ENCODE peak calls at places on chromosomes 13 and 19, in eight cellular contexts. G is left lung, H is heart left ventricle, A is endodermal cell, U is A549, Q is heart right ventricle, S is upper lobe of right lung, O is IMR-90. E is an unnamed sample.

GRCh38 chr19:56603829-56604228 is 8.7 kb downstream of the ZNF71 start:
- DNase-seq in G (no peak), H (no peak), A (no peak), U (no peak), Q (no peak), S (no peak), O (peak; percentile 24), E (no peak)

GRCh38 chr19:51439021-51439465 is 19.2 kb downstream of the SIGLEC8 start:
- DNase-seq in G (no peak), H (no peak), A (peak; percentile 54), U (no peak), Q (no peak), S (peak; percentile 35), O (no peak), E (no peak)

GRCh38 chr19:42392165-42392564 is 2.1 kb upstream of the CNFN start:
- DNase-seq in G (no peak), H (no peak), A (no peak), U (no peak), Q (no peak), S (no peak), O (no peak), E (no peak)

GRCh38 chr13:44273991-44274810 is 99.4 kb upstream of the SERP2 start:
- DNase-seq in G (no peak), H (peak; percentile 28), A (no peak), U (no peak), Q (no peak), S (no peak), O (peak; percentile 77), E (no peak)

GRCh38 chr19:31470229-31470939 is 121.1 kb upstream of the TSHZ3 start:
- DNase-seq in G (no peak), H (no peak), A (no peak), U (no peak), Q (no peak), S (no peak), O (no peak), E (no peak)

GRCh38 chr19:9046694-9047093 is 36.5 kb upstream of the MUC16 start:
- DNase-seq in G (no peak), H (no peak), A (no peak), U (no peak), Q (no peak), S (no peak), O (no peak), E (no peak)

GRCh38 chr13:114121496-114122466 is 10.6 kb downstream of the RASA3 start:
- DNase-seq in G (no peak), H (no peak), A (no peak), U (no peak), Q (no peak), S (no peak), O (no peak), E (no peak)

GRCh38 chr19:18730885-18731513 is 47.5 kb downstream of the CRTC1 start:
- DNase-seq in G (no peak), H (no peak), A (peak; percentile 51), U (no peak), Q (no peak), S (no peak), O (no peak), E (no peak)

GRCh38 chr13:41610426-41610825 is 153.1 kb downstream of the RGCC start:
- DNase-seq in G (peak; percentile 70), H (peak; percentile 44), A (no peak), U (no peak), Q (peak; percentile 45), S (peak; percentile 83), O (peak; percentile 97), E (no peak)

GRCh38 chr13:98657506-98658085 is 80.7 kb upstream of the STK24 start:
- DNase-seq in G (no peak), H (no peak), A (no peak), U (no peak), Q (no peak), S (no peak), O (no peak), E (no peak)

GRCh38 chr13:51912091-51912490 is 50.3 kb downstream of the CCDC70 start:
- DNase-seq in G (no peak), H (no peak), A (no peak), U (no peak), Q (no peak), S (no peak), O (no peak), E (peak; percentile 76)

GRCh38 chr19:9130965-9131364 is 4.2 kb upstream of the OR7G3 start:
- DNase-seq in G (no peak), H (no peak), A (no peak), U (no peak), Q (no peak), S (no peak), O (no peak), E (no peak)

GRCh38 chr19:48975947-48976847 is 11.1 kb downstream of the FTL start:
- DNase-seq in G (no peak), H (no peak), A (peak; percentile 82), U (peak; percentile 47), Q (no peak), S (no peak), O (no peak), E (no peak)

GRCh38 chr13:23347601-23348000 is 85.9 kb downstream of the SACS start:
- DNase-seq in G (no peak), H (no peak), A (no peak), U (no peak), Q (no peak), S (no peak), O (no peak), E (no peak)

GRCh38 chr19:48351341-48351752 is 12.4 kb downstream of the TMEM143 start:
- DNase-seq in G (peak; percentile 72), H (peak; percentile 50), A (peak; percentile 96), U (peak; percentile 89), Q (peak; percentile 56), S (peak; percentile 91), O (peak; percentile 26), E (peak; percentile 45)

DNA sequence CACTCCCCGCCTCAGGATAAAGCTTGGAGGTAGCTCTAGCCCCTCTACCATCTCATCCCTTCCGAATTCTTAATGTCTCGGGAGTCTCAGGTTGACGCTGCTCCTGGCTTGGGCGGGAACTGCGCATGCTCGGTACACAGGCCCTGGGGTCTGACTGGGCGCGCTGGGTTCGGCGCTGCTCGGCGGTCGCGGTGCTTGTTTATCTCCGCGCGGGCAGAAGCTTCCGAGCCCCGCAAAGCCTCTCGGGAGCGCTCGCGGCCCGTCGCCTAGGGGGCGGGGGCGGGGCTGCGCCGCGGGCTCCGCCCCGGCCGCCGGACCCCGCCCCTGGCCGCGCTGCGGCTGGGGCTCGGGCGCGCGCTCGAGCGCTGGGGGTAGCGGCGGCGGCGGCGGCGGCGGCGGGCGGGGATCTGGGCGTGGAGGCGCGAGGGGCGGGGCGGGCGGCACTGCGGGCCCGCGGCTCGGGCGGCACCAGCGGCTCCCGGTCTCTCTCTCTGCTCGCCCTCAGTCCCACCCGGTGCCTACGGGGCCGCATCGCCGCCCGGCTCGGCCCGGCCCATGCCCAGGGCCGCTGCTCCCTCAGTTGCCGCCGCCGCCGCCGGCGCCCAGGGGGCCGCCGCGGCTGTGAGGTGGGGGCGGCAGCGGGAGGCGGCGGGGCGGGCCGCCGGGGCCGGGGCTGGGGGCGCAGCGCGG is at the start of gene RAP2A:
- DNase-seq in G (peak; percentile 94), H (peak; percentile 92), A (peak; percentile 97), U (peak; percentile 17), Q (peak; percentile 91), S (peak; percentile 94), O (peak; percentile 91), E (peak; percentile 85)
- TF ChIP-seq CTCF in G (no peak), H (no peak), A (no peak), U (no peak), Q (no peak), S (no peak), O (no peak), E (peak; percentile 8)

DNA sequence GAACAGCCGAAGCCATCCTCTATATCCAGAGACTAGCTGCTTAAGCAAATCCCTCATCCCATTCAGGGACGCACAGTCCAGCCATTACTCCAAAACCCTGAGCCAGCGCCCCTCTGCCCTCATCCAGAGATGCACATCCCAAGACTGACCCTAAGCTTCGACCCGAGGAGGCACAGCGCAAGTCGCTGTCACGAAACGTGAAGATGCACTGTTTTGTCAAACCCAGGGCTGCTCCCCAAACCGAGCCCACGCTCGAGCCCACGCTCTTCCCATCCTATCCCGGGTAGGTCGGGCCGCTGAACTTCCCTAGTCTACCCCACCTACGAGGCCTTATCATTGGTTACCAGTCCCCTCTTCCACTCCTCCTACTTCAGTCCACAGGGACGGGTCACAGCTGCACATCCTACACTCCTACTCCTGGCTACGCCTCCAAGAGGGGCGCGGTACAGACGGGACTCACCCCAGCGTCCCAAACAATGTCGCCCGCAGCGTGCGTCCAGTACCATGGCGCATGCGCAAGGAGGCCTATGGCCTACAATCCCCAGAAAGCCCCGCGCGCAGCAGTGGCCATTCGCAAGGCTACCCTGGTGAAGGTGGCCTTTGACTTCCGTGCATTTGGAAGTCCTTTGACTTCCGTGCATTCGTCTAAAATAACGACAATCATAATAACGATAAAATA is at the start of gene ZNF285:
- DNase-seq in G (peak; percentile 94), H (peak; percentile 95), A (peak; percentile 98), U (peak; percentile 99), Q (peak; percentile 95), S (peak; percentile 93), O (peak; percentile 95), E (peak; percentile 86)
- H3K4me3 ChIP-seq in G (peak within 1 kb of the TSS; percentile 50), H (peak within 1 kb of the TSS; percentile 56), A (peak within 1 kb of the TSS; percentile 91), U (peak within 1 kb of the TSS; percentile 59), Q (peak within 1 kb of the TSS; percentile 33), S (peak within 1 kb of the TSS; percentile 58), O (peak within 1 kb of the TSS; percentile 57), E (peak within 1 kb of the TSS; percentile 73)

DNA sequence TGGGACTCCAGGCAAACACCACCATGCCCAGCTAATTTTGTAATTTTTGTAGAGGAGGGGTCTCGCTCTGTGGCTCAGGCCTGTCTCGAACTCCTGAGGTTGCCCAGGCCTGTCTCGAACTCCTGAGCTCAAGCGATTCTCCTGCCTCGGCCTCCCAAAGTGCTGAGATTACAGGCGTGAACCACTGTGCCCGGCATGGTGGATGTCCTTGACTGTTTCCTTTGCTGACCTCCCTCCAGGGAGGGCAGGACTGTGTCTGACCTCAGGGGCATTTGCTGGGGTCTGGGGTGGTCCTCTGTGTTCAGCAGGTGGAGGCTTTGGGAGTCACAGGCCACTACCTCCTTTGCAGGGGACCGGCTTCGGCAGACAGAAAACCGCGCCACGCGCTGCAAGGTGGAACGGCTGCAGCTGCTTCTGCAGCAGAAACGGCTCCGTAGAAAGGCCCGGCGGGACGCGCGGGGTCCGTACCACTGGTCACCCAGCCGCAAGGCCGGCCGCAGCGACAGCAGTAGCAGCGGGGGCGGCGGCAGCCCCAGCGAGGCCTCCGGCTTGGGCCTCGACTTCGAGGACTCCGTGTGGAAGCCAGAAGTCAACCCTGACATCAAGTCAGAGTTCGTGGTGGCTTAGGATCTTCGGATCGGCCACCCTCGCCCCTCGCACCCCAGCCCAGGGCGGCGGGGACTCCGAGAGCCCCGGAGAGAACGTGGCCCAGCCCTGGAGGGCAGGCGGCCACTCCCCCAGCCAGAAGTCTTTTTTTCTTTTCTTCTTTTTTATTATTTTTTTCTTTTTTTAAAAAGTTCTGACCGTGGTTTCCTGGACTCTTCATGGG is 8.5 kb downstream of the MIDN start:
- DNase-seq in G (no peak), H (no peak), A (no peak), U (no peak), Q (no peak), S (no peak), O (no peak), E (no peak)
- H3K27ac ChIP-seq in G (peak overlapping the region; percentile 19), H (peak overlapping the region; percentile 98), A (peak overlapping the region; percentile 0), U (peak overlapping the region; percentile 99), Q (peak overlapping the region; percentile 100), S (peak overlapping the region; percentile 95), O (peak overlapping the region; percentile 74), E (peak overlapping the region; percentile 98)

DNA sequence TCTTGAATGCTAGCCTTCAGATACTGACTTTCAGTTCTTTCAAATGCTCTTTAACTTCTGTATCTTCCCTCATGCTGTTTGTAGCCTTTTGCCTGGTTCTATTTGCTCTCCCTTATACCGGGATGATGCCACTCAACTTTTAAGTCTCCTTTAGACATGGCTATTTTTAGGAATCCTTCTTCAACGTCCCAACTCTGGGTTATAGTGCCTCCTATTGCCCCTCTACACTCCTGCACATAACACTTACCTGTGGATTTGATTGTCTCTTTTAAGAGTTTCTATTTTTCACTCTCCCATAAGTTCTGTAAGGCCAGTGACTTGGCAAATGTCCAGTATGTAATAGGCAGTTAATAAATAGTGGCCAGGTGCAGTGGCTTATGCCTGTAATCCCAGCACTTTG is 343.0 kb downstream of the KLF5 start:
- DNase-seq in G (no peak), H (no peak), A (no peak), U (no peak), Q (no peak), S (no peak), O (no peak), E (no peak)
- TF ChIP-seq CTCF in G (no peak), H (no peak), A (peak; percentile 69), U (no peak), Q (no peak), S (no peak), O (no peak), E (no peak)